ENCODE peak calls at places on chromosomes 3 and 15, in five cellular contexts. B is HTR-8/SVneo, M is T-helper 2 cell, F is NCI-H345, J is HFFc6. P is an unnamed sample.

GRCh38 chr15:69031013-69032001 is 16.8 kb downstream of the NOX5 start:
- DNase-seq in J (no peak), F (peak), M (peak), B (no peak), P (peak)

GRCh38 chr3:53171109-53171453 is 10.1 kb downstream of the PRKCD start:
- DNase-seq in B (no peak), J (no peak), F (no peak), M (no peak), P (no peak)

GRCh38 chr3:141450727-141451378 is 36.0 kb upstream of the RASA2 start:
- DNase-seq in F (no peak), M (no peak), B (no peak), J (no peak), P (no peak)

GRCh38 chr15:85580914-85581313 is 200.5 kb downstream of the AKAP13 start:
- DNase-seq in F (no peak), M (peak), B (no peak), J (no peak), P (no peak)

GRCh38 chr3:29389362-29389761 is 108.5 kb downstream of the RBMS3 start:
- DNase-seq in B (no peak), F (no peak), J (no peak), M (no peak), P (no peak)

GRCh38 chr3:171971919-171972526 is 67.4 kb upstream of the FNDC3B start:
- DNase-seq in M (no peak), B (no peak), J (no peak), F (no peak), P (no peak)

GRCh38 chr3:81485444-81485865 is 276.0 kb downstream of the GBE1 start:
- DNase-seq in F (no peak), B (no peak), M (no peak), J (peak), P (peak)

GRCh38 chr3:9396301-9396631 is 1.1 kb upstream of the SETD5 start:
- DNase-seq in M (peak), F (peak), B (peak), J (peak), P (peak)

GRCh38 chr3:4898454-4899313 is 80.6 kb upstream of the BHLHE40 start:
- DNase-seq in M (peak), B (peak), J (peak), F (no peak), P (no peak)

GRCh38 chr3:160012108-160012507 is 23.5 kb downstream of the IL12A start:
- DNase-seq in B (no peak), M (peak), J (no peak), F (no peak), P (no peak)

GRCh38 chr3:23665741-23666140 is 140.0 kb upstream of the UBE2E1 start:
- DNase-seq in J (peak), F (no peak), M (no peak), B (no peak), P (no peak)

GRCh38 chr3:53486961-53487654 is 7.3 kb upstream of the CACNA1D start:
- DNase-seq in F (no peak), M (no peak), J (no peak), B (no peak), P (no peak)

GRCh38 chr3:150180349-150180748 is 209.7 kb upstream of the PFN2 start:
- DNase-seq in J (peak), M (no peak), F (no peak), B (peak), P (peak)

GRCh38 chr3:53804697-53805462 is 41.3 kb downstream of the CHDH start:
- DNase-seq in J (peak), M (no peak), F (no peak), B (peak), P (peak)

GRCh38 chr3:107798381-107798780 is 275.6 kb downstream of the BBX start:
- DNase-seq in F (no peak), M (no peak), J (no peak), B (no peak), P (no peak)

GRCh38 chr3:159839561-159840379 is 148.9 kb upstream of the IL12A start:
- DNase-seq in J (no peak), F (no peak), M (peak), B (no peak), P (no peak)

GRCh38 chr15:74158855-74159650 is 14.5 kb upstream of the ISLR start:
- DNase-seq in F (no peak), B (no peak), M (peak), J (no peak), P (no peak)